ENCODE peak calls at places on chromosomes 3 and 15, in seven cellular contexts. One of them, this sample, is unnamed.

GRCh38 chr3:129002573-129003569 is 1.8 kb downstream of the EFCC1 start:
- DNase-seq in left kidney: no peak
- DNase-seq in T-cell: no peak
- DNase-seq in AG08395: no peak
- DNase-seq in EL: no peak
- DNase-seq in NCI-H1694 treated with DMSO at 0.1 percent for 48 hours: no peak
- DNase-seq in ACHN: no peak
- DNase-seq in this sample: no peak

GRCh38 chr3:131900891-131901290 is 133.9 kb downstream of the CPNE4 start:
- DNase-seq in left kidney: no peak
- DNase-seq in T-cell: no peak
- DNase-seq in AG08395: no peak
- DNase-seq in EL: no peak
- DNase-seq in NCI-H1694 treated with DMSO at 0.1 percent for 48 hours: no peak
- DNase-seq in ACHN: no peak
- DNase-seq in this sample: no peak

GRCh38 chr3:12750223-12750622 is 8.8 kb downstream of the TMEM40 start:
- DNase-seq in left kidney: no peak
- DNase-seq in T-cell: no peak
- DNase-seq in AG08395: peak
- DNase-seq in EL: peak
- DNase-seq in NCI-H1694 treated with DMSO at 0.1 percent for 48 hours: no peak
- DNase-seq in ACHN: peak
- DNase-seq in this sample: peak

GRCh38 chr3:111616417-111617105 is 21.4 kb upstream of the ZBED2 start:
- DNase-seq in left kidney: no peak
- DNase-seq in T-cell: peak
- DNase-seq in AG08395: peak
- DNase-seq in EL: no peak
- DNase-seq in NCI-H1694 treated with DMSO at 0.1 percent for 48 hours: no peak
- DNase-seq in ACHN: no peak
- DNase-seq in this sample: no peak

GRCh38 chr15:25247418-25248030 is 191.3 kb downstream of the UBE3A start:
- DNase-seq in left kidney: no peak
- DNase-seq in T-cell: no peak
- DNase-seq in AG08395: no peak
- DNase-seq in EL: no peak
- DNase-seq in NCI-H1694 treated with DMSO at 0.1 percent for 48 hours: no peak
- DNase-seq in ACHN: no peak
- DNase-seq in this sample: no peak

GRCh38 chr3:2141482-2141881 is 42.8 kb downstream of the CNTN4 start:
- DNase-seq in left kidney: no peak
- DNase-seq in T-cell: no peak
- DNase-seq in AG08395: no peak
- DNase-seq in EL: no peak
- DNase-seq in NCI-H1694 treated with DMSO at 0.1 percent for 48 hours: no peak
- DNase-seq in ACHN: no peak
- DNase-seq in this sample: no peak

GRCh38 chr15:25391971-25392733 is 46.7 kb downstream of the UBE3A start:
- DNase-seq in left kidney: no peak
- DNase-seq in T-cell: no peak
- DNase-seq in AG08395: peak
- DNase-seq in EL: peak
- DNase-seq in NCI-H1694 treated with DMSO at 0.1 percent for 48 hours: no peak
- DNase-seq in ACHN: peak
- DNase-seq in this sample: peak

GRCh38 chr3:128095222-128095703 is 28.3 kb downstream of the RUVBL1 start:
- DNase-seq in left kidney: peak
- DNase-seq in T-cell: peak
- DNase-seq in AG08395: peak
- DNase-seq in EL: peak
- DNase-seq in NCI-H1694 treated with DMSO at 0.1 percent for 48 hours: peak
- DNase-seq in ACHN: peak
- DNase-seq in this sample: peak

GRCh38 chr15:88625943-88626741 is 5.0 kb downstream of the AEN start:
- DNase-seq in left kidney: no peak
- DNase-seq in T-cell: no peak
- DNase-seq in AG08395: no peak
- DNase-seq in EL: no peak
- DNase-seq in NCI-H1694 treated with DMSO at 0.1 percent for 48 hours: no peak
- DNase-seq in ACHN: no peak
- DNase-seq in this sample: no peak

GRCh38 chr3:9878700-9879099 is 1.4 kb downstream of the CIDEC start:
- DNase-seq in left kidney: no peak
- DNase-seq in T-cell: no peak
- DNase-seq in AG08395: no peak
- DNase-seq in EL: no peak
- DNase-seq in NCI-H1694 treated with DMSO at 0.1 percent for 48 hours: no peak
- DNase-seq in ACHN: no peak
- DNase-seq in this sample: peak

GRCh38 chr3:45942051-45942825 is 1.0 kb upstream of the CXCR6 start:
- DNase-seq in left kidney: no peak
- DNase-seq in T-cell: no peak
- DNase-seq in AG08395: no peak
- DNase-seq in EL: no peak
- DNase-seq in NCI-H1694 treated with DMSO at 0.1 percent for 48 hours: no peak
- DNase-seq in ACHN: no peak
- DNase-seq in this sample: no peak

GRCh38 chr15:65595960-65596359 is 15.0 kb downstream of the INTS14 start:
- DNase-seq in left kidney: peak
- DNase-seq in T-cell: no peak
- DNase-seq in AG08395: peak
- DNase-seq in EL: no peak
- DNase-seq in NCI-H1694 treated with DMSO at 0.1 percent for 48 hours: peak
- DNase-seq in ACHN: peak
- DNase-seq in this sample: no peak

GRCh38 chr3:126517291-126517951 is at the start of gene UROC1:
- DNase-seq in left kidney: no peak
- DNase-seq in T-cell: no peak
- DNase-seq in AG08395: no peak
- DNase-seq in EL: no peak
- DNase-seq in NCI-H1694 treated with DMSO at 0.1 percent for 48 hours: no peak
- DNase-seq in ACHN: no peak
- DNase-seq in this sample: no peak

GRCh38 chr15:60541784-60542617 is 63.1 kb upstream of the ICE2 start:
- DNase-seq in left kidney: no peak
- DNase-seq in T-cell: no peak
- DNase-seq in AG08395: no peak
- DNase-seq in EL: no peak
- DNase-seq in NCI-H1694 treated with DMSO at 0.1 percent for 48 hours: no peak
- DNase-seq in ACHN: no peak
- DNase-seq in this sample: no peak

GRCh38 chr3:106025151-106025722 is 156.4 kb upstream of the CBLB start:
- DNase-seq in left kidney: peak
- DNase-seq in T-cell: no peak
- DNase-seq in AG08395: peak
- DNase-seq in EL: no peak
- DNase-seq in NCI-H1694 treated with DMSO at 0.1 percent for 48 hours: no peak
- DNase-seq in ACHN: no peak
- DNase-seq in this sample: no peak

GRCh38 chr15:88242586-88242985 is 14.0 kb downstream of the NTRK3 start:
- DNase-seq in left kidney: no peak
- DNase-seq in T-cell: no peak
- DNase-seq in AG08395: no peak
- DNase-seq in EL: no peak
- DNase-seq in NCI-H1694 treated with DMSO at 0.1 percent for 48 hours: no peak
- DNase-seq in ACHN: no peak
- DNase-seq in this sample: no peak

This sample was measured in fibroblast of the conjunctiva.